ENCODE peak calls at places on chromosomes 2 and 18, in five cellular contexts. G, K, O, Y and B are unnamed samples.
A peak's percentile ranks its signal among the peaks of the same experiment; 100 is the strongest.

GRCh38 chr2:101114268-101114783 is 36.9 kb downstream of the TBC1D8 start:
- DNase-seq in G (no peak), K (no peak), O (no peak), Y (no peak), B (no peak)

GRCh38 chr18:7062844-7063243 is 54.8 kb downstream of the LAMA1 start:
- DNase-seq in G (no peak), K (no peak), O (no peak), Y (no peak), B (no peak)

GRCh38 chr18:25827961-25828561 is 262.4 kb downstream of the SS18 start:
- DNase-seq in G (no peak), K (no peak), O (no peak), Y (no peak), B (no peak)

GRCh38 chr2:134593500-134593899 is 125.3 kb downstream of the TMEM163 start:
- DNase-seq in G (no peak), K (no peak), O (no peak), Y (no peak), B (no peak)

GRCh38 chr2:182593394-182593707 is 122.7 kb upstream of the DNAJC10 start:
- DNase-seq in G (no peak), K (no peak), O (no peak), Y (no peak), B (no peak)

GRCh38 chr2:182259629-182260150 is 167.1 kb downstream of the PDE1A start:
- DNase-seq in G (no peak), K (no peak), O (no peak), Y (no peak), B (no peak)

GRCh38 chr2:68726608-68727367 is 7.8 kb upstream of the ARHGAP25 start:
- DNase-seq in G (peak; percentile 91), K (peak; percentile 81), O (no peak), Y (peak; percentile 59), B (no peak)

GRCh38 chr18:34222025-34222395 is 2.7 kb downstream of the NOL4 start:
- DNase-seq in G (no peak), K (no peak), O (no peak), Y (no peak), B (no peak)

GRCh38 chr2:79576431-79576830 is 63.6 kb downstream of the CTNNA2 start:
- DNase-seq in G (no peak), K (no peak), O (no peak), Y (no peak), B (no peak)

GRCh38 chr2:206562375-206562774 is 79.9 kb upstream of the FAM237A start:
- DNase-seq in G (no peak), K (no peak), O (peak; percentile 2), Y (no peak), B (no peak)

GRCh38 chr2:181798022-181798421 is 93.5 kb upstream of the ITPRID2 start:
- DNase-seq in G (no peak), K (no peak), O (no peak), Y (no peak), B (no peak)

GRCh38 chr2:72147303-72147970 is at the start of gene CYP26B1:
- DNase-seq in G (peak; percentile 59), K (no peak), O (no peak), Y (no peak), B (peak; percentile 70)

GRCh38 chr2:100676346-100676745 is 113.6 kb downstream of the PDCL3 start:
- DNase-seq in G (no peak), K (no peak), O (no peak), Y (no peak), B (no peak)

GRCh38 chr18:52286675-52287074 is 53.3 kb upstream of the DCC start:
- DNase-seq in G (no peak), K (no peak), O (peak; percentile 33), Y (no peak), B (no peak)

GRCh38 chr2:60335533-60336237 is 217.8 kb downstream of the BCL11A start:
- DNase-seq in G (no peak), K (no peak), O (no peak), Y (no peak), B (no peak)

GRCh38 chr2:71605781-71606241 is 152.4 kb downstream of the DYSF start:
- DNase-seq in G (peak; percentile 27), K (no peak), O (no peak), Y (no peak), B (peak; percentile 68)

GRCh38 chr2:18924905-18925691 is 335.7 kb upstream of the NT5C1B start:
- DNase-seq in G (no peak), K (no peak), O (no peak), Y (no peak), B (no peak)

GRCh38 chr2:149160701-149161217 is 122.3 kb downstream of the LYPD6B start:
- DNase-seq in G (no peak), K (peak; percentile 7), O (no peak), Y (no peak), B (no peak)

GRCh38 chr2:390959-391358 is 103.1 kb upstream of the ALKAL2 start:
- DNase-seq in G (no peak), K (no peak), O (no peak), Y (no peak), B (no peak)

GRCh38 chr2:164593959-164594358 is 27.3 kb downstream of the GRB14 start:
- DNase-seq in G (no peak), K (no peak), O (no peak), Y (no peak), B (no peak)

GRCh38 chr2:11166476-11166875 is 11.2 kb downstream of the SLC66A3 start:
- DNase-seq in G (no peak), K (no peak), O (no peak), Y (no peak), B (no peak)

GRCh38 chr2:24919100-24919976 is 699 bp downstream of the ADCY3 start:
- DNase-seq in G (peak; percentile 84), K (peak; percentile 42), O (no peak), Y (peak; percentile 32), B (no peak)

GRCh38 chr2:169029341-169029740 is 1.8 kb downstream of the ABCB11 start:
- DNase-seq in G (no peak), K (no peak), O (no peak), Y (no peak), B (no peak)

GRCh38 chr18:67733094-67733493 is 216.6 kb upstream of the DSEL start:
- DNase-seq in G (no peak), K (no peak), O (no peak), Y (no peak), B (no peak)

GRCh38 chr2:215812966-215813365 is 200.4 kb downstream of the MREG start:
- DNase-seq in G (no peak), K (no peak), O (no peak), Y (no peak), B (no peak)

GRCh38 chr2:111627256-111627655 is 256.7 kb downstream of the ANAPC1 start:
- DNase-seq in G (no peak), K (no peak), O (no peak), Y (no peak), B (no peak)

GRCh38 chr2:8412082-8412481 is 269.8 kb upstream of the ID2 start:
- DNase-seq in G (no peak), K (no peak), O (no peak), Y (no peak), B (no peak)

GRCh38 chr18:12423393-12423792 is 15.7 kb downstream of the PRELID3A start:
- DNase-seq in G (no peak), K (no peak), O (no peak), Y (no peak), B (peak; percentile 71)

GRCh38 chr2:82796132-82796531 is 1662.9 kb downstream of the SUCLG1 start:
- DNase-seq in G (no peak), K (no peak), O (no peak), Y (no peak), B (no peak)

GRCh38 chr2:74102516-74102915 is 45.2 kb downstream of the BOLA3 start:
- DNase-seq in G (no peak), K (no peak), O (no peak), Y (no peak), B (no peak)

GRCh38 chr2:32825291-32825712 is 121.5 kb upstream of the LTBP1 start:
- DNase-seq in G (no peak), K (no peak), O (no peak), Y (no peak), B (no peak)

GRCh38 chr2:203585541-203585940 is 50.4 kb upstream of the RAPH1 start:
- DNase-seq in G (no peak), K (no peak), O (no peak), Y (no peak), B (no peak)

GRCh38 chr2:151891566-151892194 is 63.5 kb upstream of the ARL5A start:
- DNase-seq in G (no peak), K (no peak), O (no peak), Y (no peak), B (no peak)

GRCh38 chr2:25034081-25034480 is 7.8 kb upstream of the EFR3B start:
- DNase-seq in G (no peak), K (no peak), O (no peak), Y (no peak), B (no peak)

GRCh38 chr2:64260817-64261216 is 116.6 kb upstream of the PELI1 start:
- DNase-seq in G (peak; percentile 66), K (peak; percentile 45), O (no peak), Y (no peak), B (peak; percentile 90)